ENCODE peak calls at places on chromosomes 11 and 22, in nine cellular contexts. M is psoas muscle, Q is A549, S is fibroblast of pulmonary artery, I is mucosa of descending colon, R is GM13977, L is cardiac muscle cell, C is GM23338, O is AG10803. F is an unnamed sample.

GRCh38 chr11:35274909-35275807 is 136.2 kb downstream of the CD44 start:
- DNase-seq in L (no peak), R (no peak), M (peak; percentile 57), Q (peak; percentile 27), I (peak; percentile 52), C (peak; percentile 20), O (peak; percentile 66), S (no peak), F (no peak)

GRCh38 chr11:64207247-64208085 is 945 bp downstream of the FERMT3 start:
- DNase-seq in O (peak; percentile 77), M (peak; percentile 81), R (peak; percentile 93), Q (no peak), I (peak; percentile 90), S (peak; percentile 81), L (no peak), C (peak; percentile 34), F (peak; percentile 55)

GRCh38 chr11:69424748-69425147 is 56.7 kb upstream of the LINC01488 start:
- DNase-seq in Q (no peak), L (no peak), M (no peak), S (no peak), C (no peak), R (no peak), O (no peak), I (no peak), F (no peak)

GRCh38 chr11:83759148-83759547 is 473.0 kb upstream of the CCDC90B start:
- DNase-seq in M (no peak), I (no peak), R (no peak), O (no peak), L (no peak), S (no peak), C (peak; percentile 8), Q (no peak), F (no peak)

GRCh38 chr11:103927535-103927934 is 108.9 kb upstream of the DDI1 start:
- DNase-seq in I (no peak), L (peak; percentile 23), Q (no peak), C (peak; percentile 25), O (peak; percentile 58), S (peak; percentile 56), R (no peak), M (no peak), F (no peak)

GRCh38 chr11:128039140-128040021 is 548.0 kb downstream of the ETS1 start:
- DNase-seq in L (no peak), M (peak; percentile 52), R (no peak), I (peak; percentile 80), O (peak; percentile 99), S (peak; percentile 85), Q (no peak), C (no peak), F (peak; percentile 87)

GRCh38 chr11:46120711-46121327 is 435 bp downstream of the PHF21A start:
- DNase-seq in C (peak; percentile 91), Q (peak; percentile 43), R (no peak), L (peak; percentile 70), I (peak; percentile 63), O (peak; percentile 86), S (peak; percentile 83), M (peak; percentile 51), F (peak; percentile 42)

GRCh38 chr11:6414874-6415328 is 4.0 kb downstream of the APBB1 start:
- DNase-seq in L (no peak), Q (no peak), O (no peak), S (no peak), M (no peak), R (no peak), I (no peak), C (no peak), F (no peak)

GRCh38 chr22:39215430-39216142 is 29.2 kb downstream of the PDGFB start:
- DNase-seq in R (peak; percentile 58), S (no peak), M (no peak), C (peak; percentile 76), L (no peak), I (no peak), Q (peak; percentile 36), O (no peak), F (no peak)

GRCh38 chr22:27669798-27670599 is 131.6 kb downstream of the MN1 start:
- DNase-seq in O (no peak), C (peak; percentile 35), L (no peak), R (no peak), I (no peak), M (peak; percentile 44), S (peak; percentile 38), Q (no peak), F (no peak)

GRCh38 chr11:68010058-68011041 is at the start of gene ALDH3B1:
- DNase-seq in R (no peak), C (peak; percentile 56), Q (peak; percentile 81), M (peak; percentile 94), S (peak; percentile 88), I (peak; percentile 94), L (peak; percentile 17), O (peak; percentile 91), F (peak; percentile 35)

GRCh38 chr11:95072948-95073347 is 6.2 kb downstream of the SRSF8 start:
- DNase-seq in C (no peak), R (no peak), L (no peak), Q (no peak), O (no peak), I (no peak), S (no peak), M (no peak), F (no peak)

GRCh38 chr11:65555693-65556231 is 2.4 kb downstream of the LTBP3 start:
- DNase-seq in R (no peak), C (no peak), Q (peak; percentile 67), I (no peak), L (no peak), S (peak; percentile 69), O (peak; percentile 95), M (peak; percentile 87), F (no peak)

GRCh38 chr22:47194476-47195155 is 432.2 kb downstream of the TBC1D22A start:
- DNase-seq in L (no peak), M (no peak), Q (no peak), S (no peak), R (no peak), O (no peak), I (no peak), C (no peak), F (no peak)

GRCh38 chr11:112293614-112294013 is 33.0 kb upstream of the PLET1 start:
- DNase-seq in R (no peak), I (no peak), Q (no peak), M (no peak), O (no peak), C (no peak), L (no peak), S (peak; percentile 22), F (no peak)

GRCh38 chr22:43239956-43240355 is 53.0 kb upstream of the TTLL12 start:
- DNase-seq in C (no peak), L (no peak), Q (no peak), S (no peak), M (no peak), R (no peak), I (no peak), O (no peak), F (no peak)

GRCh38 chr11:121194731-121195596 is 93.9 kb downstream of the TECTA start:
- DNase-seq in Q (peak; percentile 15), R (peak; percentile 72), I (no peak), S (peak; percentile 79), C (peak; percentile 83), L (peak; percentile 87), O (peak; percentile 57), M (no peak), F (peak; percentile 54)

GRCh38 chr11:66302656-66303055 is 11.0 kb downstream of the TMEM151A start:
- DNase-seq in S (no peak), O (no peak), I (no peak), Q (no peak), M (no peak), R (no peak), L (no peak), C (no peak), F (no peak)

GRCh38 chr22:28239941-28240340 is 320.9 kb upstream of the PITPNB start:
- DNase-seq in M (no peak), L (no peak), C (no peak), R (no peak), S (no peak), O (no peak), I (no peak), Q (no peak), F (no peak)

GRCh38 chr11:2301631-2302272 is at the start of the genes C11orf21 and TSPAN32:
- DNase-seq in R (peak; percentile 75), O (peak; percentile 44), M (no peak), L (peak; percentile 49), S (peak; percentile 32), C (no peak), I (peak; percentile 87), Q (no peak), F (no peak)

GRCh38 chr11:33172345-33172744 is 11.1 kb upstream of the CSTF3 start:
- DNase-seq in S (no peak), R (no peak), M (no peak), Q (no peak), C (no peak), O (no peak), I (no peak), L (no peak), F (no peak)

GRCh38 chr11:93700830-93701229 is 39.3 kb downstream of the CEP295 start:
- DNase-seq in L (no peak), Q (no peak), M (no peak), C (no peak), O (no peak), I (no peak), S (peak; percentile 52), R (no peak), F (no peak)

DNA sequence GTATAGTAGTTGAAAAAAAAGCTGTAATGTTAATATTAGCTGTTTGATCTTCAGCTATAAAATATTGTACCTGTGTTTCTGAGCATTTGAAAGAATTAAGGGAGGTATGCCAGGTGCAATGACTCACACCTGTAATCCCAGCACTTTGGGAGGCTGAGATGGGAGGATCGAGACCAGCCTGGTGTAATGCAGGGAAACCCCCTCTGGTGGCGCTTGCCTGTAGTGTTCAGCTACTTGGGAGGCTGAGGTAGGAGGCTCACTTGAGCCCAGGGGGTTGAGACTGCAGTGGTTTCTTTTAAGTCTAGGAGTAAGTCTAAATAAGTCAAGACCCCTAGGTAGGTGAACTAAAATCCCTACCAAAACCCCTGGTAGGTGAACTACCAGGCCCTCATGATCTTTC is 37.1 kb downstream of the TAF1D start:
- DNase-seq in C (peak; percentile 25), O (no peak), M (no peak), R (no peak), L (no peak), I (no peak), S (no peak), Q (no peak), F (no peak)
- TF ChIP-seq CTCF in C (peak; percentile 28), O (no peak), M (no peak), R (no peak), L (no peak), I (no peak), S (no peak), Q (no peak), F (no peak)

GRCh38 chr22:36334081-36334831 is 53.5 kb downstream of the MYH9 start:
- DNase-seq in O (no peak), L (no peak), R (no peak), C (peak; percentile 68), M (no peak), I (no peak), S (no peak), Q (no peak), F (no peak)
- TF ChIP-seq CTCF in O (peak; percentile 9), L (peak; percentile 2), R (peak; percentile 14), C (peak; percentile 41), M (peak; percentile 3), I (no peak), S (peak; percentile 10), Q (no peak), F (peak; percentile 31)

GRCh38 chr11:72352859-72353551 is 81.3 kb downstream of the CLPB start:
- DNase-seq in R (peak; percentile 42), S (peak; percentile 66), O (peak; percentile 81), Q (no peak), C (peak; percentile 61), L (peak; percentile 59), I (no peak), M (no peak), F (peak; percentile 59)
- TF ChIP-seq CTCF in R (peak; percentile 54), S (peak; percentile 44), O (peak; percentile 74), Q (no peak), C (peak; percentile 28), L (peak; percentile 62), I (no peak), M (no peak), F (peak; percentile 54)

GRCh38 chr11:134071766-134072403 is 3.0 kb downstream of the JAM3 start:
- DNase-seq in O (peak; percentile 28), L (no peak), S (no peak), C (peak; percentile 40), M (no peak), Q (no peak), R (no peak), I (no peak), F (no peak)
- TF ChIP-seq CTCF in O (peak; percentile 37), L (no peak), S (no peak), C (peak; percentile 29), M (no peak), Q (no peak), R (no peak), I (no peak), F (no peak)